ENCODE peak calls at places on chromosome 2, in four cellular contexts. T is RWPE1, I is GM20000, L is adrenal gland. F is an unnamed sample.

GRCh38 chr2:176931588-176932563 is 280.7 kb upstream of the HNRNPA3 start:
- DNase-seq in T (peak; percentile 75), I (peak; percentile 77), L (no peak), F (peak; percentile 94)

GRCh38 chr2:216286616-216287231 is 85.6 kb downstream of the MARCHF4 start:
- DNase-seq in L (no peak), T (no peak), I (no peak), F (no peak)

GRCh38 chr2:71884303-71885042 is 263.2 kb downstream of the CYP26B1 start:
- DNase-seq in I (no peak), T (no peak), L (peak; percentile 84), F (no peak)

GRCh38 chr2:45728458-45728942 is 77.0 kb downstream of the PRKCE start:
- DNase-seq in I (peak; percentile 75), T (no peak), L (no peak), F (peak; percentile 92)

GRCh38 chr2:64888591-64889309 is 100.4 kb upstream of the SLC1A4 start:
- DNase-seq in I (no peak), L (no peak), T (peak; percentile 83), F (no peak)

GRCh38 chr2:149224458-149224857 is 105.9 kb upstream of the LYPD6 start:
- DNase-seq in I (no peak), T (no peak), L (no peak), F (no peak)

GRCh38 chr2:27262379-27263286 is at the start of gene SLC30A3:
- DNase-seq in T (peak; percentile 71), I (peak; percentile 94), L (peak; percentile 64), F (peak; percentile 71)

GRCh38 chr2:18752667-18753422 is 163.5 kb upstream of the NT5C1B start:
- DNase-seq in T (no peak), I (no peak), L (no peak), F (peak; percentile 8)

GRCh38 chr2:150133623-150134022 is 353.8 kb downstream of the RND3 start:
- DNase-seq in L (peak; percentile 9), I (peak; percentile 28), T (peak; percentile 94), F (peak; percentile 83)

GRCh38 chr2:21668078-21668710 is 544.4 kb downstream of the TDRD15 start:
- DNase-seq in T (no peak), I (no peak), L (no peak), F (no peak)

GRCh38 chr2:111946294-111947114 is 48.1 kb downstream of the MERTK start:
- DNase-seq in T (peak; percentile 88), L (peak; percentile 82), I (no peak), F (no peak)

GRCh38 chr2:69483024-69483423 is 45.8 kb upstream of the NFU1 start:
- DNase-seq in L (no peak), I (no peak), T (no peak), F (peak; percentile 15)

GRCh38 chr2:150916997-150917396 is 344.7 kb downstream of the RBM43 start:
- DNase-seq in T (no peak), L (no peak), I (no peak), F (no peak)

GRCh38 chr2:101806123-101806522 is 108.6 kb downstream of the MAP4K4 start:
- DNase-seq in L (no peak), I (no peak), T (peak; percentile 77), F (no peak)

GRCh38 chr2:2696341-2697132 is 365.5 kb upstream of the MYT1L start:
- DNase-seq in I (no peak), L (no peak), T (no peak), F (no peak)

GRCh38 chr2:2699117-2699497 is 368.0 kb upstream of the MYT1L start:
- DNase-seq in I (no peak), L (no peak), T (no peak), F (no peak)

GRCh38 chr2:2701176-2701781 is 370.2 kb upstream of the MYT1L start:
- DNase-seq in I (no peak), T (no peak), L (no peak), F (no peak)

GRCh38 chr2:2701813-2702212 is 370.7 kb upstream of the MYT1L start:
- DNase-seq in T (no peak), L (no peak), I (no peak), F (no peak)

DNA sequence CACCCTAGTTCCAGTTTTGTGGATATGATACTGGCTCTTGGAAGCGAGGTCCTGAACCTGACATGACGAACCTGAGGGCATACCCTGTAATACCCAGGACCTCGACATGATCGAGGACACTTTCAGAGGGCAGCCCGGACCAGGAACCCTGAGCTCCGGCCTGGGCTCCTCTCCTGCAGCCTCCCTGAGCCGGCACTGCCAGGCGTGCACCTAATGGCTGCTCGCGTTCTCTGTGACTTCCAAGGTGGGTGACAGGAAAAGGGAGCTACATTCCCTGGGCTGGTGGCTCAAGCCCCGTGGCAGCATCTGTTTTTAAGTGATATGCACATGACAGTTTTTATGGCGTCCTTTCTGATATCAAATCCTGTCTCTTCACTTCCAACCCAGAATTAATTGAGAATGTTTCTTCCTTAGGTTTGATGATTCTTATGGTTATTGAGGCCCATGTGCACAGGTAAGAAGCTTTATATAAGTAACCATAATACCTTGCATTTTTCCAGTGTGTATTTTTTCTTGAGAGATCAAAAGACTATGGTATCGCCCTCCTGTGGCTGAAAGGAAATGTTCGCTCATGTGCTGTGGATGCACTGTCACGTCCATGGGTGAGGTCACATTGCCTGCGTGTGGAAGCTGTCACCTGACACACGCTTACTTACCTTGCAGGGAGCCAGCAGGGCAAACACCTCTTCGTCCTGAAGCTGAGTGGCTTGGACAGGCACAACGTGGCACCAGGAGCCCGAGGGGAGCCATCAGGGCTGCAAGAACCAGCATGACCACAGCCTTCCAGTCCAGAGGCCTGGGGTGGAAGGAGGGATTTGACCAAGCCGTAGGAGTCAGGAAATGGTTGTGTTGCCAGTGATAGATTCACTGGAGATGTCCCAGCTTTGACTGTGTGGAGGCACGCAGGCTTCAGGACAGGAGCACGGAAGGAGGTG is 367.4 kb upstream of the MYT1L start:
- DNase-seq in T (peak; percentile 8), L (peak; percentile 23), I (no peak), F (peak; percentile 12)
- TF ChIP-seq CTCF in T (no peak), L (peak; percentile 29), I (no peak), F (peak; percentile 10)

GRCh38 chr2:180328795-180329422 is 321.8 kb upstream of the CWC22 start:
- DNase-seq in I (no peak), L (no peak), T (no peak), F (no peak)
- TF ChIP-seq CTCF in I (no peak), L (no peak), T (no peak), F (no peak)

GRCh38 chr2:190766581-190766980 is 114.0 kb upstream of the GLS start:
- DNase-seq in L (no peak), I (no peak), T (no peak), F (no peak)
- TF ChIP-seq CTCF in L (no peak), I (no peak), T (no peak), F (no peak)

GRCh38 chr2:217512728-217513127 is 490.1 kb downstream of the TNS1 start:
- DNase-seq in I (no peak), L (no peak), T (no peak), F (no peak)

GRCh38 chr2:217512259-217512658 is 490.5 kb downstream of the TNS1 start:
- DNase-seq in T (no peak), I (no peak), L (peak; percentile 27), F (no peak)

GRCh38 chr2:217511850-217512249 is 490.9 kb downstream of the TNS1 start:
- DNase-seq in I (no peak), T (no peak), L (no peak), F (no peak)

GRCh38 chr2:217513256-217513655 is 489.5 kb downstream of the TNS1 start:
- DNase-seq in T (no peak), I (no peak), L (no peak), F (no peak)

DNA sequence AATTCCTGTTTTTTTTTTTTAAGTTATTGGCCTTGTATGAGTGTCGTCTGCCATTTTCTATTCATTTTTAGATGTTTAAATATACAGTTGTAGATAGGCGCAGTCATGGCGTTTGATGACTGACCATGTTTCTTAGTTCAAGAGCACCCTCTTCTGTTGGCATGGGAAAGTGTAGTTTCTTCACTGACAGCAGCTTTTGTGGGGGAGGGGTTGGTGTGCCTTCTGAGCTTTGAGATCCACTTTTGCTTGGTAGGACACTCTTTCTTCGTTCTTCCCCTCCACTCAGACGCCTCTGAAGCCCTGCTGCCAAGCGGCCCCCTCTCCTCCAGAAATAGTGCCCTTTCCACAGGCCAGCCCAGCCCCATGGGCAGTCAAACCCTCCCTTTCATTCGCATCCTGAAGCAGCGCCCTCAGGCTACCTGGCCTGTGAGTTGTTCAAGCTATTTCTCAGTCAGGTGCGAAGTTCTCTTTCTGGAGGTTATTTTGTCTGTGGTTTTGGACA is 492.0 kb downstream of the TNS1 start:
- DNase-seq in I (peak; percentile 73), L (peak; percentile 81), T (peak; percentile 73), F (peak; percentile 79)
- TF ChIP-seq CTCF in I (peak; percentile 52), L (peak; percentile 71), T (peak; percentile 61), F (peak; percentile 69)

DNA sequence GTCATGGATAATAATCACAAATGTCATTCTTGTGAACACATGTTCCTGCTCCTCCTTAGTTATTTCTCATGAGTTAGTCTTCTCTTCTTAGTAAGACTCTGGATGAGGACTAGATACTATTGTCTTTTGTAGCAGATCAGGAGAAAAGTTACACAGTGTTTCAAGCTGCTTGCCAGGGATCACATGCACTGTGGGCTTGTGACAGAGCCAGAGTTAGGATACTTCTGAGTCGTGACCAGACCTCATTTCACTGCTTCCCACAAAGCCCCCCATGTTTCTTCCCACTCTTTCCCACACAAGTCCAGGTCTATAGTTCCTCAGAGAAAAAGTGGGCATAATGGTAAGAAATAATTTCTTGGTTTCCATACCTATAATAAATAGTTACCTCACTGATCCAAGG is 80.2 kb upstream of the LRATD1 start:
- DNase-seq in L (no peak), I (no peak), T (no peak), F (no peak)
- TF ChIP-seq CTCF in L (no peak), I (no peak), T (no peak), F (no peak)

GRCh38 chr2:15058015-15058414 is 425.5 kb downstream of the LRATD1 start:
- DNase-seq in T (no peak), I (no peak), L (no peak), F (peak; percentile 41)
- TF ChIP-seq CTCF in T (no peak), I (peak; percentile 18), L (no peak), F (peak; percentile 58)

GRCh38 chr2:230924092-230924469 is 961 bp downstream of the GPR55 start:
- DNase-seq in T (no peak), L (no peak), I (no peak), F (peak; percentile 44)

GRCh38 chr2:230922951-230923717 is 1.9 kb downstream of the GPR55 start:
- DNase-seq in T (no peak), I (no peak), L (no peak), F (peak; percentile 70)

GRCh38 chr2:230925443-230925878 is 419 bp upstream of the GPR55 start:
- DNase-seq in T (no peak), L (no peak), I (peak; percentile 51), F (peak; percentile 81)

GRCh38 chr2:230925879-230926765 is 1.1 kb upstream of the GPR55 start:
- DNase-seq in T (no peak), L (no peak), I (peak; percentile 72), F (peak; percentile 90)

GRCh38 chr2:230924470-230925341 is at the start of gene GPR55:
- DNase-seq in L (no peak), I (peak; percentile 74), T (no peak), F (peak; percentile 85)
- TF ChIP-seq CTCF in L (no peak), I (peak; percentile 85), T (no peak), F (peak; percentile 74)

GRCh38 chr2:201138401-201138970 is 22.5 kb downstream of the CFLAR start:
- DNase-seq in L (no peak), I (no peak), T (no peak), F (no peak)
- TF ChIP-seq CTCF in L (no peak), I (no peak), T (no peak), F (no peak)

DNA sequence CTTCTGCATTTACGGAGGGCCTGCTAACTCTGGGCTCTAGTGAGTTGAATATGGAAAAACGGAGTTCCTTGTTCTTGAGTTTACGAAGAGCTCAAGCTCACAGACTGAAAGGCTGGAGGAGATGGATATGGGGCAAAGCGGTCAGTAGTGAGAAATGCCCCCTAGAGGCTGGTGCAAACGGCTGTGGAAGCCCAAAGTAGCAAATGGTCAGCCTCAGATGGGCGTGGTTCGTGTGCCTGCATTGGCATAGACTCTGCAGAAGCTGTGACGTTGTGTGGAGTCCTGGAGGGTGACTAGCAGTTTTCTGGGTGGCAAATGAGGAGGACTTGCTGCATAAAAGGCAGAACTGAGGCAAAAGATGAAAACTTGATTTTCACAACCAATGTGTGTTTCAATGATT is 93.6 kb upstream of the TWIST2 start:
- DNase-seq in I (no peak), L (no peak), T (no peak), F (no peak)
- TF ChIP-seq CTCF in I (no peak), L (no peak), T (no peak), F (no peak)